ENCODE peak calls at places on chromosome 12, in eight cellular contexts. O is HepG2, G is endothelial cell of umbilical vein, Z is K562, M is HCT116, D is H1, U is GM23338, X is GM12878. W is an unnamed sample.

GRCh38 chr12:56221233-56221756 is 427 bp downstream of the RNF41 start:
- DNase-seq in O (no peak), G (peak), Z (no peak), M (no peak), D (peak), U (peak), X (no peak), W (no peak)

GRCh38 chr12:107684029-107684790 is 1.4 kb upstream of the PWP1 start:
- DNase-seq in O (no peak), G (no peak), Z (no peak), M (no peak), D (no peak), U (no peak), X (no peak), W (no peak)

GRCh38 chr12:33357181-33357580 is 82.4 kb downstream of the SYT10 start:
- DNase-seq in O (no peak), G (no peak), Z (no peak), M (no peak), D (no peak), U (no peak), X (no peak), W (no peak)

GRCh38 chr12:77615331-77615730 is 215.4 kb upstream of the NAV3 start:
- DNase-seq in O (no peak), G (peak), Z (no peak), M (peak), D (no peak), U (peak), X (no peak), W (no peak)

GRCh38 chr12:121861549-121862254 is 3.0 kb upstream of the HPD start:
- DNase-seq in O (peak), G (no peak), Z (no peak), M (no peak), D (no peak), U (peak), X (no peak), W (no peak)

GRCh38 chr12:13390381-13390856 is 193.9 kb downstream of the EMP1 start:
- DNase-seq in O (no peak), G (peak), Z (no peak), M (peak), D (peak), U (no peak), X (no peak), W (no peak)

GRCh38 chr12:55797068-55797467 is 20.5 kb downstream of the SARNP start:
- DNase-seq in O (peak), G (peak), Z (peak), M (peak), D (no peak), U (peak), X (no peak), W (no peak)

GRCh38 chr12:47736877-47737676 is 11.8 kb upstream of the ENDOU start:
- DNase-seq in O (no peak), G (peak), Z (peak), M (no peak), D (no peak), U (no peak), X (no peak), W (no peak)

GRCh38 chr12:9134981-9135628 is 19.4 kb upstream of the A2M start:
- DNase-seq in O (peak), G (peak), Z (peak), M (peak), D (peak), U (peak), X (no peak), W (no peak)

GRCh38 chr12:54660320-54660962 is 12.3 kb upstream of the DCD start:
- DNase-seq in O (no peak), G (no peak), Z (no peak), M (no peak), D (no peak), U (no peak), X (no peak), W (no peak)

GRCh38 chr12:95898081-95898480 is 39.3 kb downstream of the SNRPF start:
- DNase-seq in O (no peak), G (no peak), Z (no peak), M (no peak), D (no peak), U (no peak), X (no peak), W (no peak)
- TF ChIP-seq POLR2AphosphoS5 in O (no peak), G (no peak), Z (no peak), M (no peak), D (no peak), U (no peak), X (no peak), W (no peak)

GRCh38 chr12:117098071-117098360 is 1.2 kb downstream of the TESC start:
- DNase-seq in O (no peak), G (no peak), Z (no peak), M (no peak), D (no peak), U (no peak), X (no peak), W (no peak)

GRCh38 chr12:117100251-117100650 is 1.0 kb upstream of the TESC start:
- DNase-seq in O (no peak), G (no peak), Z (peak), M (peak), D (no peak), U (peak), X (no peak), W (no peak)

GRCh38 chr12:117097159-117097558 is 2.1 kb downstream of the TESC start:
- DNase-seq in O (no peak), G (no peak), Z (no peak), M (no peak), D (no peak), U (no peak), X (no peak), W (no peak)

GRCh38 chr12:117096643-117097042 is 2.6 kb downstream of the TESC start:
- DNase-seq in O (no peak), G (no peak), Z (no peak), M (no peak), D (no peak), U (no peak), X (no peak), W (no peak)

DNA sequence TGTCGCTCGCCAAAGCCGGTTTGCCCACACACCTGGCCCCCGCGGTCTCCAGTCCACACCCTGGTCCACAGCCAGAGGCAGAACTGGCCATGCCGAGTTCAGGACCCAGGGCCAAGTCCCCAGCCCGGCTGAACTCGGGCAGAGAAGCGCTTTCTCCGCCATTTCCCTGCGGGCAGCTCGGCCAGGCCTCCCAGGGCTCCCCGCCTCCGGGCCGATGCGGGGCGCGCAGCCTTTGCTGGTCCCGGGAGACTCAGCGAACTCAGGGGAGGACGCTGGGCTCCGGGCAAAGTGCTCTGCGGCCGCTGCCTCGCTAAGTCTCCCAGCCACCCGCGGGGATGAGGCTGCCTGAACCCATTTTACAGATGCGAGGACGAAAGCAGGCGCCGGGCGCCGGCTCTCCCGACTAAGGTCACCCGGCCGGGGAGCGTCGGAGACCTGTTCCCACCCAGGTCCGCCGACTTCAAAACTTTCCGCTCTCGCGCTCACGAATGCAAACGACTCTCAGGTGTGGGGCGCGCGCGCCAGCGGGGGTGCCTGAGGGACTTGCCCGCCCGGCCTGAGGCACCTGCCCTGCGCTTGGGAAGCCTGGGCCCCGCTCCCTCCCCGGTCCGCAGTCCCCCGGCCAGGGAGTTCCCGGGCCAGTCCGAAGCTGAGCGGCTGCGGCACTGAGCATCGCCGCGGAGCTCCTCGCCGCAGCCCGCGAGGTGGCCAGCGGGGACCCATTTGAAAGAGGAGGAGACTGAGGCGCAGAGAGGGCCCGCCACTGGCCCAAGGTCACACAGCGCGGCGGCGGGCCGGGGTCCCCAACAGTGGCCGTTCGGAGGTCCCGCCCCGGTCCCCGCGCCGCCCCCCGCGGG is 627 bp downstream of the TESC start:
- DNase-seq in O (no peak), G (no peak), Z (peak), M (no peak), D (peak), U (peak), X (no peak), W (no peak)
- TF ChIP-seq EZH2 in O (no peak), G (peak), Z (no peak), M (peak), D (no peak), U (no peak), X (no peak), W (peak)

GRCh38 chr12:19158909-19159308 is 29.4 kb downstream of the PLEKHA5 start:
- DNase-seq in O (no peak), G (no peak), Z (no peak), M (no peak), D (no peak), U (no peak), X (no peak), W (no peak)
- H3K4me3 ChIP-seq in O (no peak), G (no peak), Z (no peak), M (no peak), D (no peak), U (no peak), X (no peak), W (no peak)

GRCh38 chr12:50764116-50764860 is 387 bp downstream of the ATF1 start:
- DNase-seq in O (no peak), G (peak), Z (peak), M (no peak), D (peak), U (peak), X (no peak), W (no peak)
- TF ChIP-seq POLR2AphosphoS5 in O (peak), G (peak), Z (peak), M (peak), D (peak), U (no peak), X (peak), W (peak)

GRCh38 chr12:116365114-116365513 is 87.6 kb upstream of the MED13L start:
- DNase-seq in O (no peak), G (no peak), Z (no peak), M (no peak), D (no peak), U (no peak), X (no peak), W (no peak)
- TF ChIP-seq EZH2 in O (no peak), G (no peak), Z (no peak), M (no peak), D (no peak), U (no peak), X (no peak), W (no peak)

DNA sequence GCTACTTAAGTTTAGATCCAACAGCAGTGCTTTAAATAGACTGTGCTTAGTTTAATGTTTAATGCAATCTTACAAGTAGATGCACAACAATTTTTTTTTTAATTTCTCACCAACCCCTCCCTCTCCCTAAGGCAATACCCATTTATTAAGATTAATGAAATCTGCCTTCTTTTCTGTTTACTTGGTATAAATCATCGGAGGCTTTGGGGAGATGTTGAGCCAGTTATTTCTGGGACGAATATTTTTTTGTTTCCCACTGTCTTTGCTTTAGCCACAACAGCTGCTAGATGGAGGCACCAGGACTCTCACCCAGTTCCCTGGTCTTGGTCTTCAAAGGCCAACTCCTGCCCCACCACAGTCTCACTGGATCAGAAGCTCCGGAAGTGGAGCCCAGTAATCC is 113.4 kb downstream of the PLXNC1 start:
- DNase-seq in O (no peak), G (no peak), Z (no peak), M (no peak), D (no peak), U (no peak), X (no peak), W (no peak)
- H3K4me3 ChIP-seq in O (no peak), G (no peak), Z (no peak), M (peak), D (no peak), U (peak), X (peak), W (peak)

GRCh38 chr12:3998397-3998796 is 125.2 kb upstream of the PARP11 start:
- DNase-seq in O (no peak), G (no peak), Z (no peak), M (no peak), D (no peak), U (no peak), X (no peak), W (no peak)
- TF ChIP-seq POLR2AphosphoS5 in O (no peak), G (no peak), Z (no peak), M (no peak), D (no peak), U (no peak), X (no peak), W (no peak)

GRCh38 chr12:131333136-131333535 is 377.8 kb upstream of the SFSWAP start:
- DNase-seq in O (no peak), G (no peak), Z (no peak), M (no peak), D (peak), U (no peak), X (no peak), W (no peak)
- TF ChIP-seq EZH2 in O (no peak), G (no peak), Z (no peak), M (no peak), D (no peak), U (no peak), X (no peak), W (no peak)

GRCh38 chr12:124920353-124920935 is 6.0 kb upstream of the UBC start:
- DNase-seq in O (no peak), G (no peak), Z (no peak), M (no peak), D (no peak), U (peak), X (no peak), W (no peak)
- H3K4me3 ChIP-seq in O (peak), G (no peak), Z (peak), M (peak), D (peak), U (peak), X (peak), W (peak)

DNA sequence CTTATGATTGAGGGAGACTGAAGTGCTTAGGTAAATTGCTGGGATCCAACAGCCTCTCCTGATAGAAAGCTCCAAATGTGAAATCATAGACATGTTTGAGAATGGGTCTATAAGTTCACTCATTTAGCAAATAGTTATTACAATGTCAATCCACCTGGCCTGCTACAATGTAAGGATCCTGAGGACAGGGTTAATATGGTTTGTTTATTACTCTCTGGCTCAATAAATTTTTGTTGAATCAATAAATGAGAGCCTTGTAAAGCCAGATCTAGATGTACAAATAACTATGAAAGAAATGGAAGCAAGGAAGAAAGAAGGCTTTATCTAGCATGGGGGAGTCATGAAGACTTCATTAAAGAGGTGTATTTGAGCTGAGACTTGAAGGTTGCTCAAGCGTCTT is 165.6 kb upstream of the IGF1 start:
- DNase-seq in O (no peak), G (no peak), Z (no peak), M (no peak), D (no peak), U (no peak), X (no peak), W (no peak)
- TF ChIP-seq POLR2AphosphoS5 in O (no peak), G (no peak), Z (no peak), M (no peak), D (no peak), U (no peak), X (no peak), W (no peak)